ENCODE peak calls at places on chromosomes 12 and 14, in eight cellular contexts. Z is left ventricle myocardium inferior, W is Calu3, S is fibroblast of lung, N is lower lobe of right lung, O is endothelial cell, G is spleen, T is HL-60. P is an unnamed sample.

GRCh38 chr14:73738518-73739173 is 24.5 kb upstream of the PNMA1 start:
- DNase-seq in S (no peak), Z (no peak), W (no peak), T (no peak), N (no peak), G (peak), O (no peak), P (no peak)

GRCh38 chr14:35261774-35262173 is 30.4 kb upstream of the PSMA6 start:
- DNase-seq in O (no peak), Z (no peak), T (no peak), W (no peak), G (no peak), S (peak), N (no peak), P (no peak)

GRCh38 chr12:57754411-57755193 is at the start of gene MARCHF9:
- DNase-seq in N (peak), Z (peak), T (peak), O (no peak), S (no peak), G (peak), W (peak), P (peak)

GRCh38 chr12:106629797-106630669 is 47.2 kb downstream of the RFX4 start:
- DNase-seq in N (no peak), S (no peak), W (peak), G (no peak), O (no peak), Z (no peak), T (no peak), P (no peak)

GRCh38 chr14:49986344-49987014 is 93.6 kb downstream of the ARF6 start:
- DNase-seq in W (no peak), O (no peak), S (no peak), G (no peak), Z (no peak), N (no peak), T (no peak), P (no peak)

GRCh38 chr14:102803139-102803538 is 25.9 kb downstream of the TRAF3 start:
- DNase-seq in T (no peak), W (no peak), Z (no peak), G (no peak), N (no peak), O (no peak), S (no peak), P (no peak)

GRCh38 chr12:51906452-51907082 is 737 bp upstream of the ACVRL1 start:
- DNase-seq in N (peak), T (no peak), Z (no peak), G (no peak), O (no peak), S (no peak), W (no peak), P (no peak)

GRCh38 chr12:79725987-79726386 is 35.2 kb upstream of the PAWR start:
- DNase-seq in N (no peak), O (no peak), W (no peak), T (no peak), S (peak), G (no peak), Z (no peak), P (no peak)

GRCh38 chr12:57093412-57094193 is 4.7 kb downstream of the NAB2 start:
- DNase-seq in N (peak), O (peak), T (no peak), G (peak), S (peak), Z (peak), W (peak), P (peak)

GRCh38 chr12:95480230-95480629 is 6.3 kb downstream of the METAP2 start:
- DNase-seq in W (no peak), O (no peak), S (peak), T (no peak), N (no peak), Z (no peak), G (no peak), P (no peak)

GRCh38 chr12:52622349-52622748 is 4.0 kb upstream of the KRT73 start:
- DNase-seq in T (no peak), Z (no peak), N (no peak), G (no peak), W (no peak), O (no peak), S (no peak), P (no peak)

GRCh38 chr14:99420711-99421110 is 59.9 kb downstream of the SETD3 start:
- DNase-seq in O (no peak), W (no peak), Z (no peak), T (peak), N (peak), G (no peak), S (peak), P (no peak)

GRCh38 chr14:21084396-21084795 is 14.1 kb downstream of the ZNF219 start:
- DNase-seq in G (no peak), S (no peak), N (no peak), W (no peak), Z (no peak), T (no peak), O (no peak), P (no peak)

GRCh38 chr12:51714666-51715065 is 123.6 kb downstream of the SCN8A start:
- DNase-seq in N (no peak), Z (no peak), T (no peak), O (no peak), W (no peak), S (no peak), G (no peak), P (no peak)

GRCh38 chr12:112812598-112813406 is 21.3 kb downstream of the RPH3A start:
- DNase-seq in O (no peak), N (no peak), S (no peak), W (no peak), G (no peak), T (no peak), Z (no peak), P (no peak)

GRCh38 chr12:122457627-122458026 is 35.2 kb upstream of the CLIP1 start:
- DNase-seq in N (no peak), S (no peak), W (no peak), O (no peak), T (no peak), Z (no peak), G (no peak), P (no peak)

GRCh38 chr12:65419284-65420072 is 141.0 kb downstream of the MSRB3 start:
- DNase-seq in G (no peak), Z (no peak), W (no peak), O (no peak), T (no peak), N (peak), S (no peak), P (no peak)

GRCh38 chr12:9626291-9626690 is 18.6 kb upstream of the KLRB1 start:
- DNase-seq in G (no peak), S (no peak), W (no peak), O (no peak), Z (no peak), T (no peak), N (no peak), P (no peak)

GRCh38 chr12:99119449-99119848 is 474.4 kb downstream of the APAF1 start:
- DNase-seq in S (no peak), N (no peak), G (no peak), Z (no peak), W (no peak), T (no peak), O (no peak), P (no peak)

GRCh38 chr12:92745874-92746553 is 43.2 kb downstream of the PLEKHG7 start:
- DNase-seq in S (peak), O (no peak), T (no peak), W (peak), N (no peak), G (no peak), Z (peak), P (no peak)

GRCh38 chr14:44895716-44896115 is 66.0 kb downstream of the KLHL28 start:
- DNase-seq in S (peak), T (no peak), Z (no peak), O (no peak), N (no peak), W (no peak), G (no peak), P (no peak)

GRCh38 chr14:88616697-88617096 is 53.9 kb downstream of the ZC3H14 start:
- DNase-seq in G (no peak), O (no peak), T (no peak), S (no peak), N (no peak), Z (no peak), W (no peak), P (no peak)

GRCh38 chr12:57614178-57614947 is 3.1 kb downstream of the ARHGEF25 start:
- DNase-seq in S (no peak), T (no peak), W (no peak), G (no peak), O (no peak), N (no peak), Z (peak), P (peak)

GRCh38 chr12:50017047-50017446 is 8.2 kb downstream of the RACGAP1 start:
- DNase-seq in G (no peak), N (no peak), T (no peak), W (no peak), S (peak), O (no peak), Z (no peak), P (no peak)

GRCh38 chr14:99261916-99262787 is 9.8 kb downstream of the BCL11B start:
- DNase-seq in N (no peak), Z (no peak), S (no peak), G (peak), T (no peak), W (no peak), O (no peak), P (peak)

GRCh38 chr14:50312734-50313054 is 570 bp downstream of the DMAC2L start:
- DNase-seq in Z (no peak), T (no peak), W (no peak), S (peak), G (no peak), N (no peak), O (no peak), P (peak)

GRCh38 chr12:63079791-63080395 is 71.1 kb downstream of the AVPR1A start:
- DNase-seq in N (no peak), Z (no peak), S (no peak), T (no peak), O (no peak), W (no peak), G (no peak), P (no peak)

GRCh38 chr14:101933209-101933608 is 31.2 kb upstream of the DYNC1H1 start:
- DNase-seq in Z (no peak), S (no peak), W (no peak), O (no peak), G (peak), N (peak), T (no peak), P (no peak)

GRCh38 chr14:65791551-65791981 is 379.0 kb downstream of the FUT8 start:
- DNase-seq in S (no peak), N (no peak), T (no peak), G (no peak), W (no peak), O (no peak), Z (no peak), P (peak)

GRCh38 chr12:4203772-4204376 is 69.7 kb upstream of the CCND2 start:
- DNase-seq in N (no peak), T (no peak), G (no peak), W (no peak), Z (no peak), O (no peak), S (no peak), P (no peak)

GRCh38 chr14:71619472-71619871 is 312.8 kb upstream of the RGS6 start:
- DNase-seq in W (no peak), S (no peak), N (no peak), Z (no peak), O (no peak), T (no peak), G (no peak), P (no peak)

GRCh38 chr14:100778951-100779690 is 46.8 kb upstream of the MEG3 start:
- DNase-seq in N (no peak), T (no peak), W (no peak), S (no peak), O (no peak), G (peak), Z (no peak), P (no peak)

GRCh38 chr14:22536853-22537338 is 52.1 kb downstream of the DAD1 start:
- DNase-seq in S (peak), G (no peak), O (no peak), N (no peak), Z (no peak), W (peak), T (peak), P (peak)

GRCh38 chr14:90060312-90060964 is 1.4 kb upstream of the KCNK13 start:
- DNase-seq in W (peak), Z (peak), G (no peak), S (peak), N (peak), T (peak), O (peak), P (peak)
- TF ChIP-seq CTCF in W (peak), Z (peak), G (no peak), S (peak), N (peak), T (peak), O (peak), P (peak)

GRCh38 chr12:14769837-14770494 is 33.3 kb downstream of the WBP11 start:
- DNase-seq in T (peak), S (peak), G (peak), W (peak), Z (peak), N (peak), O (peak), P (peak)
- TF ChIP-seq CTCF in T (peak), S (peak), G (peak), W (peak), Z (peak), N (peak), O (peak), P (peak)

GRCh38 chr12:81257952-81258551 is 180.2 kb downstream of the ACSS3 start:
- DNase-seq in N (no peak), S (peak), O (peak), T (no peak), W (peak), Z (no peak), G (no peak), P (no peak)
- TF ChIP-seq CTCF in N (peak), S (peak), O (peak), T (peak), W (peak), Z (peak), G (peak), P (no peak)

DNA sequence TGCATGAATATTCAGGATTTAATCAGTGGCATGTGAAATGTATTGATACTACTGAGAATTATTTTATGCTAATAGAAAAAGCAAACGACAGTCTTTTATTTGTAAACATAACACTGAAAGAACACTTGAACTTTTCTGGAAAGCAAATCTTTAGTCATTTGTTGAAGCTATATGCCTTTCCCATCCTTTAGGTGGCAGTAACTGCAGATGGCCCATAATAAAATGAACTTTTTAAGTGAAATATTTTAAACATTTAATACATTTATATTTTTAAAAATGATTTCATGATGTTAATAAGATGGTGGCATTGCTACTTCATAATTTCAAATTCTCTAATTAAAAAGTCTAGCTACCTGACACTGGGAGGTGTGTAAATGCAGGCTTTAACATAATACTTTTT is 13.9 kb upstream of the KRR1 start:
- DNase-seq in W (no peak), S (peak), Z (no peak), O (no peak), G (no peak), T (no peak), N (no peak), P (no peak)
- TF ChIP-seq CTCF in W (no peak), S (peak), Z (no peak), O (peak), G (no peak), T (no peak), N (no peak), P (no peak)

DNA sequence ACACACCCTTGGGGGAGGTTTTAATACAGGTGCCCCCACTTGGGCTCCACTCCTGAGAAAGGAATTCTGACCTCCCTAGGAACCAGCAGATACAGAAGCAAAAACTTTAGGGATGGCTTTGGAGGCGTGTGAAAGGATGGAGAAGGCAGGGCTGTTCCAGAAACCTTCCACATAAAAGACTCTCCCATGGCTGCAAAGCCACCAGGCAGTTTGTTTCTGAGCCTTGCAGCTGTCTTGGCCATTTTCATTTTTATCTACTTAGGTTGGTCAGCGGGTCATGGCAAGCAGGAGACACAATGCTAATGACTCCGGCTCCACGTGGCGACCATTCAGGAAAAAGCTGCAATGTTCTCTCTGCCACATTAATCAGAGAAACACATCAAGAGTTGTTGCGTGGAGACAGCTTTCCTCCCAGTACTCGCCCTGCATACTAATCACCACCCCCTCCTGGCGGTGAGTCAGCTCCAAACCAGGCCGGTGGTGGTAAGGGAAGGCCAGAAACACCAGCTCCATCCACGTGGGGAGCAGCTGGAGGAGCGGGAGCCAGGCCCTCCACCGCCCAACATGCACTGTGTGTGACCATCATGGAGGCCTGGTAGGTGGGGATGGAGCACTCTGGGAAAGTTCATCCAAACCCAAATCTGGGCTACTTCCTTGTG is 30.9 kb upstream of the IRF2BPL start:
- DNase-seq in S (peak), N (no peak), T (no peak), W (peak), O (no peak), Z (no peak), G (no peak), P (no peak)
- TF ChIP-seq CTCF in S (peak), N (no peak), T (no peak), W (peak), O (no peak), Z (peak), G (peak), P (no peak)

GRCh38 chr14:37745657-37746056 is 150.2 kb downstream of the TTC6 start:
- DNase-seq in T (no peak), W (no peak), O (no peak), N (no peak), S (no peak), Z (no peak), G (no peak), P (no peak)
- TF ChIP-seq CTCF in T (no peak), W (no peak), O (no peak), N (no peak), S (no peak), Z (no peak), G (no peak), P (no peak)

DNA sequence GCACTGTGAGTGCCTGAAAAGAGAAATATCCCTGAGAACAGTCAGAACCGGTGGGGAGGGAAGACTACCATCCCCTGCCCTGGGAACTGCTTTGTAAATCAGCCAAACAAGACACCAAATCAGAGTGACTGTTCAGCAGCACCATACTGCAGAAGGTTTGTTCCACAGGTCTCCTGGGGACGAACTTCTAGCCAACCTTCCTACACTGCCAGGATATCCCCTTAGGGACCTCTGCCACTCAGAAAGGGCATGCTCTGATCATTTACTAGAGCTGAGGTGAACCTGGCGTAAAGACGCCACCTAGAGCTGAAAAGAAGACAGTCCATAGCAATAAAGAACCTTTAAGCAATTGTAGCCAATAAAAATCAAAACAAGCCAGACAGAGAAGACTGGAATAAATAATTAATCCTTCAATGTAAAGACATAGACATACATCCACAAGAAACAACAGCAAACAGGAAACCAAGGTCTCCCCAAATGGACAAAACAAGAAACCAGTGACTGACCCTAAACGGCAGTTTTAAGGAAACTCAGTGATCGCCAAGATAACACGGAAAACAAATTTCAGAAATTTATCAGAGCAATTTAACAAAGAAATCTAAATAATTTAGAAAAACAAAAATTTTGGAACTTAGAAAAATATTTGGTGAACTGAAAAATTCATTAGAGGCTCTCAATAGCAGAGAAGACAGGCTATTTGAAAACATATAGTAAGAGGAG is 228.1 kb upstream of the AMIGO2 start:
- DNase-seq in O (peak), W (peak), G (no peak), Z (no peak), S (peak), T (peak), N (no peak), P (peak)
- TF ChIP-seq CTCF in O (peak), W (peak), G (peak), Z (peak), S (peak), T (peak), N (peak), P (peak)

P was measured in activated CD8-positive, alpha-beta T cell treated with anti-CD3 and anti-CD28 coated beads for 36 hours.